ENCODE peak calls at places on chromosomes 16 and 17, in seven cellular contexts. N is upper lobe of left lung, V is heart left ventricle, R is thoracic aorta, H is epithelial cell of esophagus, A is BJ, K is IMR-90. C is an unnamed sample.

GRCh38 chr16:50195276-50195675 is 42.2 kb downstream of the TENT4B start:
- DNase-seq in N (no peak), V (no peak), R (no peak), H (peak; percentile 68), A (peak; percentile 21), K (peak; percentile 72), C (no peak)

GRCh38 chr17:74427763-74428153 is 4.1 kb upstream of the GPRC5C start:
- DNase-seq in N (peak; percentile 14), V (no peak), R (no peak), H (no peak), A (no peak), K (no peak), C (no peak)

GRCh38 chr17:49887086-49887743 is 39.3 kb upstream of the TAC4 start:
- DNase-seq in N (no peak), V (no peak), R (no peak), H (peak; percentile 92), A (no peak), K (no peak), C (no peak)

GRCh38 chr17:61454095-61454931 is 2.1 kb downstream of the TBX4 start:
- DNase-seq in N (peak; percentile 84), V (no peak), R (no peak), H (no peak), A (no peak), K (no peak), C (no peak)

GRCh38 chr16:20851601-20852000 is 45.3 kb downstream of the REXO5 start:
- DNase-seq in N (no peak), V (peak; percentile 91), R (peak; percentile 59), H (peak; percentile 89), A (peak; percentile 73), K (peak; percentile 92), C (peak; percentile 74)

GRCh38 chr17:44757045-44757917 is 1.5 kb upstream of the ADAM11 start:
- DNase-seq in N (no peak), V (no peak), R (no peak), H (no peak), A (no peak), K (no peak), C (no peak)

GRCh38 chr17:10135539-10136257 is 62.7 kb downstream of the GAS7 start:
- DNase-seq in N (no peak), V (peak; percentile 56), R (no peak), H (no peak), A (peak; percentile 38), K (peak; percentile 56), C (no peak)

GRCh38 chr17:81325057-81325973 is 30.2 kb upstream of the SLC38A10 start:
- DNase-seq in N (peak; percentile 50), V (no peak), R (no peak), H (no peak), A (no peak), K (no peak), C (no peak)

GRCh38 chr17:80605326-80606066 is 60.9 kb downstream of the RPTOR start:
- DNase-seq in N (no peak), V (no peak), R (no peak), H (peak; percentile 97), A (no peak), K (peak; percentile 44), C (peak; percentile 7)

GRCh38 chr16:2034695-2035430 is 8.2 kb downstream of the NHERF2 start:
- DNase-seq in N (no peak), V (peak; percentile 33), R (no peak), H (no peak), A (no peak), K (no peak), C (no peak)

GRCh38 chr16:23998771-23999170 is 163.0 kb downstream of the PRKCB start:
- DNase-seq in N (no peak), V (no peak), R (no peak), H (no peak), A (no peak), K (no peak), C (no peak)

GRCh38 chr17:44363613-44364159 is at the start of gene FAM171A2:
- DNase-seq in N (peak; percentile 95), V (peak; percentile 48), R (no peak), H (peak; percentile 60), A (no peak), K (peak; percentile 41), C (no peak)

GRCh38 chr17:7251330-7252175 is at the start of gene CTDNEP1:
- DNase-seq in N (peak; percentile 99), V (peak; percentile 98), R (peak; percentile 94), H (peak; percentile 99), A (peak; percentile 98), K (peak; percentile 100), C (peak; percentile 99)

GRCh38 chr16:86918637-86919036 is 340.3 kb downstream of the FOXL1 start:
- DNase-seq in N (no peak), V (no peak), R (no peak), H (no peak), A (no peak), K (no peak), C (no peak)

GRCh38 chr16:2825049-2825742 is 4.9 kb upstream of the ZG16B start:
- DNase-seq in N (peak; percentile 83), V (no peak), R (no peak), H (no peak), A (no peak), K (no peak), C (no peak)

GRCh38 chr16:48862087-48862532 is 252.1 kb upstream of the N4BP1 start:
- DNase-seq in N (no peak), V (no peak), R (no peak), H (peak; percentile 67), A (peak; percentile 69), K (peak; percentile 80), C (no peak)

GRCh38 chr17:74682442-74683190 is 30.1 kb downstream of the CD300LF start:
- DNase-seq in N (no peak), V (no peak), R (no peak), H (no peak), A (no peak), K (no peak), C (no peak)

GRCh38 chr17:50837980-50838954 is 2.9 kb downstream of the WFIKKN2 start:
- DNase-seq in N (peak; percentile 42), V (no peak), R (no peak), H (no peak), A (no peak), K (no peak), C (no peak)

GRCh38 chr16:88534731-88535141 is 35.5 kb upstream of the ZC3H18 start:
- DNase-seq in N (peak; percentile 93), V (no peak), R (no peak), H (peak; percentile 52), A (no peak), K (peak; percentile 29), C (peak; percentile 13)
- H3K4me3 ChIP-seq in N (peak overlapping the region; percentile 91), V (peak overlapping the region; percentile 58), R (peak overlapping the region; percentile 70), H (peak overlapping the region; percentile 42), A (peak overlapping the region; percentile 58), K (peak overlapping the region; percentile 36), C (peak overlapping the region; percentile 43)

DNA sequence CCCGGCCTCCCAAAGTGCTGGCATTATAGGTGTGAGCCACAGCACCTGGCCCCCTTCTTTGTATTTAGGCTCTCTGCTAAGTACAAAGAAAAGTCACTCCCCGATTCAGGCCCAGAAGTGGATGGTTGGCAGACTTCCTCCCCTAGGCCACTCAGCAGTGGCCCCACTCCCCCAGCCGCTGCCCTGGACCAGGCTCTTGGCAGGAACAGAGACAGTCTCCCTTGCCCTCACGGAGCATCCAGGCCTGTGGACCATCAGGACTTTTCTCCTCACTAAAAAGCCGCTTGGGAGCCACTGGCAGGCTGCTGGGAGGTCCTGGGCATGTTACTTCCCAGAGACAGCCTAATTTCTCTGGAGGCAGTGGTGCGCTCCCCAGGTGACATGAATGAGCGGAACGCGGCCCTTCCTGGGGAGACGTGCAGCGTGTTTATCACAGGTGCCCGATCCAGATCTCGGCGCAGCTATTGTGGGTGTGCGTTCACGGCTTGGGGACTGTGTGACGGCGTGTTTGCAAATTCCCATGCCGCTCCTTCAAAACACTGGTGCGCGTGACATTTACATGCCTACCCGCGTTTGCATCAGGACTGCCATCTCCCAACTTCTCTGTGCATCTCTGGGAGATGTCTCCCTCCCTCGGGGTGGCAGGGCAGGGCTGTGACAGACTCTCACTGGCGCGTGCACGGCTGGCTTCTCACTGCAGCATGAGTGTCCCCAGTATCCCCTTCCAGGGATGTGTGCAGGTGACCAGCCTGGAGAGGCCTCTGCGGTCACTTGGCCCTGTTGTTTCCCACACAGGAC is 16.6 kb downstream of the WSCD1 start:
- DNase-seq in N (no peak), V (no peak), R (no peak), H (no peak), A (no peak), K (no peak), C (no peak)
- H3K4me3 ChIP-seq in N (no peak overlapping the region), V (no peak overlapping the region), R (no peak overlapping the region), H (no peak overlapping the region), A (no peak overlapping the region), K (no peak overlapping the region), C (no peak overlapping the region)

GRCh38 chr16:58098207-58099096 is 30.7 kb downstream of the CFAP20 start:
- DNase-seq in N (no peak), V (no peak), R (no peak), H (peak; percentile 67), A (peak; percentile 12), K (peak; percentile 22), C (peak; percentile 16)

GRCh38 chr16:58096249-58096648 is 32.9 kb downstream of the CFAP20 start:
- DNase-seq in N (no peak), V (no peak), R (no peak), H (no peak), A (no peak), K (no peak), C (no peak)

GRCh38 chr16:58099956-58100300 is 29.3 kb downstream of the CFAP20 start:
- DNase-seq in N (no peak), V (no peak), R (no peak), H (no peak), A (no peak), K (no peak), C (no peak)

GRCh38 chr16:58102665-58103427 is 26.3 kb downstream of the CFAP20 start:
- DNase-seq in N (no peak), V (peak; percentile 79), R (no peak), H (no peak), A (no peak), K (no peak), C (no peak)

DNA sequence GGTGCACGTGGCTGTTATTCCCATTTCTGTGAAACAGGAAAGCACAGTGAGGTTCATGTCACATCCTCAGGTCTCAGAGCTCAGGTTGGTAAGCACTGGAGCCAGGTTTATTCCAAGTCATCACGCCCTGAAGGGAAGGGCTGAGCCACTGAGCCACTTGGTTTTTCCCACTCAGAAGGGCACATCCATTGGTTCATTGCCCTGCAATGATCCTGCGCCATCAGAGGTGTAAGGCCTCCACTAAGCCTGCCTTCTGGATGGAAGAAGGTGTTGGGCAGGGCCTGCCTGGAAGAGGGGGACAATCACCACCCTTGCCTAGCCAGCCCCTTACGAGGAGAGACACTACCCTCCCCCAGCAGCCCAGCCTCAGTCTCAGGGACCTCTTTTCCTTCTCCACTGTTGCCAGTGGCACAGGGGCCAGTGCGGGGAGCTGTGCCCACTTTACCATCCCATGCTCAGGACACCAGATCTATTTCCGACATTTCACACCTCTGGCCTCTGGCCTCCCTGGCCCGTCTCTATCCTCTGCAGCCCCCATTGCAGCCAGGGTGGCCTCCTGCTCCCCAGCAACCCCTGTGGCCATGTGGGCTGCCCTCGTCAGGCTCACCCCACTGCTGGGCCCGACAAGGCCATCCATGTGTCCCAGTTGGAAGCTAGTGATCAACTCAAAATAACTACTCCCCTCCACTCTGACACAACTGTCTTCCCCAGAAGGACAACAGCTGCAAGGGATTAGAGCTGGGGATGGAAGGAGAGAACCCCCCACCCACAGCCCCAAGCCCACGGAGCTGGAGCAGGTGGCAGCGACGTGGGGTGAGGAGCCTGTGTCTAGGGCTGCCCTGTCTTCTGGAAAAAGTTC is 29.9 kb downstream of the CFAP20 start:
- DNase-seq in N (no peak), V (no peak), R (no peak), H (no peak), A (no peak), K (no peak), C (no peak)
- H3K4me3 ChIP-seq in N (no peak overlapping the region), V (no peak overlapping the region), R (no peak overlapping the region), H (no peak overlapping the region), A (no peak overlapping the region), K (no peak overlapping the region), C (no peak overlapping the region)

GRCh38 chr17:63675231-63675606 is 24.7 kb downstream of the LIMD2 start:
- DNase-seq in N (no peak), V (no peak), R (no peak), H (peak; percentile 10), A (no peak), K (no peak), C (peak; percentile 29)
- H3K4me3 ChIP-seq in N (peak overlapping the region; percentile 27), V (peak overlapping the region; percentile 42), R (peak overlapping the region; percentile 58), H (no peak overlapping the region), A (no peak overlapping the region), K (no peak overlapping the region), C (no peak overlapping the region)

C was measured in brain microvascular endothelial cell.